ENCODE peak calls at places on chromosomes 16 and 17, in six cellular contexts. T, Y, E, P, N and W are unnamed samples.

GRCh38 chr17:7557825-7558543 is 566 bp upstream of the TNFSF13 start:
- DNase-seq in T (no peak), Y (no peak), E (peak; percentile 77), P (peak; percentile 90), N (peak; percentile 94), W (peak; percentile 64)

GRCh38 chr17:54013117-54013516 is 190.4 kb downstream of the KIF2B start:
- DNase-seq in T (no peak), Y (no peak), E (no peak), P (no peak), N (no peak), W (no peak)

GRCh38 chr17:65394811-65395472 is 166.5 kb downstream of the AXIN2 start:
- DNase-seq in T (no peak), Y (no peak), E (no peak), P (no peak), N (no peak), W (no peak)

GRCh38 chr16:9850716-9851115 is 331.5 kb downstream of the GRIN2A start:
- DNase-seq in T (no peak), Y (no peak), E (no peak), P (no peak), N (no peak), W (no peak)

GRCh38 chr16:83990492-83990891 is 22.4 kb downstream of the NECAB2 start:
- DNase-seq in T (no peak), Y (no peak), E (no peak), P (no peak), N (no peak), W (no peak)

GRCh38 chr17:20010099-20010863 is 1.1 kb downstream of the SPECC1 start:
- DNase-seq in T (no peak), Y (no peak), E (peak; percentile 27), P (peak; percentile 87), N (peak; percentile 20), W (peak; percentile 61)

GRCh38 chr17:29862951-29863350 is 67.1 kb downstream of the SSH2 start:
- DNase-seq in T (no peak), Y (no peak), E (no peak), P (no peak), N (no peak), W (no peak)

GRCh38 chr17:48037036-48037881 is at the start of gene COPZ2:
- DNase-seq in T (peak; percentile 53), Y (peak; percentile 40), E (peak; percentile 79), P (no peak), N (peak; percentile 69), W (peak; percentile 57)

GRCh38 chr17:63337579-63337978 is 108.5 kb downstream of the CYB561 start:
- DNase-seq in T (no peak), Y (no peak), E (no peak), P (no peak), N (no peak), W (peak; percentile 28)

GRCh38 chr16:10964891-10965326 is 20.5 kb downstream of the CLEC16A start:
- DNase-seq in T (no peak), Y (no peak), E (peak; percentile 42), P (no peak), N (no peak), W (no peak)

GRCh38 chr17:731943-732787 is at the start of gene TLCD3A:
- DNase-seq in T (peak; percentile 68), Y (peak; percentile 50), E (peak; percentile 61), P (peak; percentile 86), N (peak; percentile 78), W (peak; percentile 56)

GRCh38 chr17:34539881-34540280 is 39.5 kb upstream of the TMEM132E start:
- DNase-seq in T (no peak), Y (no peak), E (no peak), P (no peak), N (no peak), W (no peak)

GRCh38 chr16:495127-495748 is 32.3 kb upstream of the CAPN15 start:
- DNase-seq in T (peak; percentile 49), Y (no peak), E (no peak), P (peak; percentile 47), N (peak; percentile 36), W (peak; percentile 49)

GRCh38 chr17:21512307-21513011 is 136.3 kb downstream of the KCNJ12 start:
- DNase-seq in T (no peak), Y (no peak), E (peak; percentile 9), P (no peak), N (no peak), W (no peak)

GRCh38 chr16:65120811-65121721 is 797 bp downstream of the CDH11 start:
- DNase-seq in T (no peak), Y (no peak), E (no peak), P (no peak), N (no peak), W (no peak)

GRCh38 chr17:39981207-39982068 is 831 bp downstream of the PSMD3 start:
- DNase-seq in T (no peak), Y (no peak), E (peak; percentile 19), P (no peak), N (no peak), W (no peak)

GRCh38 chr17:2070241-2071023 is 15.5 kb downstream of the HIC1 start:
- DNase-seq in T (peak; percentile 78), Y (no peak), E (no peak), P (no peak), N (no peak), W (no peak)

GRCh38 chr17:12909511-12909910 is 108.3 kb downstream of the ELAC2 start:
- DNase-seq in T (no peak), Y (no peak), E (no peak), P (no peak), N (no peak), W (no peak)

GRCh38 chr17:43701318-43701743 is 39.6 kb upstream of the MEOX1 start:
- DNase-seq in T (no peak), Y (no peak), E (no peak), P (no peak), N (peak; percentile 20), W (peak; percentile 85)

GRCh38 chr16:67833035-67833417 is 9.1 kb upstream of the THAP11 start:
- DNase-seq in T (no peak), Y (no peak), E (no peak), P (no peak), N (no peak), W (peak; percentile 81)

GRCh38 chr17:16417896-16418683 is 2.7 kb downstream of the TRPV2 start:
- DNase-seq in T (no peak), Y (no peak), E (no peak), P (no peak), N (no peak), W (peak; percentile 79)

GRCh38 chr16:75620326-75621169 is 2.5 kb downstream of the ADAT1 start:
- DNase-seq in T (no peak), Y (peak; percentile 70), E (peak; percentile 11), P (no peak), N (peak; percentile 14), W (no peak)

GRCh38 chr17:65170839-65171238 is 33.7 kb downstream of the RGS9 start:
- DNase-seq in T (no peak), Y (no peak), E (no peak), P (peak; percentile 36), N (no peak), W (no peak)

GRCh38 chr17:75439287-75439686 is 17.1 kb upstream of the TMEM94 start:
- DNase-seq in T (no peak), Y (no peak), E (no peak), P (no peak), N (no peak), W (no peak)

GRCh38 chr16:82888616-82889015 is 261.8 kb downstream of the CDH13 start:
- DNase-seq in T (no peak), Y (no peak), E (no peak), P (no peak), N (no peak), W (peak; percentile 47)

GRCh38 chr16:28218109-28218508 is 6.3 kb upstream of the XPO6 start:
- DNase-seq in T (no peak), Y (no peak), E (peak; percentile 73), P (peak; percentile 49), N (peak; percentile 27), W (peak; percentile 66)

GRCh38 chr17:6536053-6536452 is 20.3 kb downstream of the PITPNM3 start:
- DNase-seq in T (no peak), Y (no peak), E (no peak), P (no peak), N (no peak), W (no peak)